ENCODE peak calls at places on chromosomes 2 and 18, in six cellular contexts. F is posterior vena cava; R is right cardiac atrium; J is GM04504; Z is Peyer's patch; O is stimulated activated CD8-positive, alpha-beta memory T cell treated with anti-CD3 and anti-CD28 coated beads, Interleukin-15, amount 100 ng/mL, for 48 hours. C is an unnamed sample.

GRCh38 chr2:72859831-72860262 is 27.4 kb upstream of the SPR start:
- DNase-seq in F (no peak), R (peak; percentile 63), J (no peak), Z (peak; percentile 87), O (peak; percentile 24), C (no peak)

GRCh38 chr2:240873805-240874714 is 5.4 kb downstream of the AGXT start:
- DNase-seq in F (peak; percentile 52), R (peak; percentile 45), J (no peak), Z (peak; percentile 77), O (no peak), C (no peak)

GRCh38 chr2:2779727-2780126 is 448.7 kb upstream of the MYT1L start:
- DNase-seq in F (no peak), R (no peak), J (no peak), Z (no peak), O (no peak), C (no peak)

GRCh38 chr18:78431606-78432005 is 548.0 kb upstream of the SALL3 start:
- DNase-seq in F (no peak), R (no peak), J (no peak), Z (no peak), O (no peak), C (no peak)

GRCh38 chr2:162435157-162435556 is 91.2 kb downstream of the GCA start:
- DNase-seq in F (no peak), R (no peak), J (no peak), Z (no peak), O (no peak), C (no peak)

GRCh38 chr2:36696533-36696932 is at the start of gene VIT:
- DNase-seq in F (no peak), R (no peak), J (no peak), Z (no peak), O (no peak), C (no peak)

GRCh38 chr2:58186501-58186900 is 54.6 kb downstream of the FANCL start:
- DNase-seq in F (no peak), R (no peak), J (no peak), Z (no peak), O (no peak), C (no peak)

GRCh38 chr2:136909777-136910176 is 144.4 kb downstream of the THSD7B start:
- DNase-seq in F (no peak), R (no peak), J (no peak), Z (no peak), O (no peak), C (no peak)

GRCh38 chr2:113133696-113134558 is 6.5 kb downstream of the IL1RN start:
- DNase-seq in F (no peak), R (no peak), J (no peak), Z (no peak), O (no peak), C (peak; percentile 48)

GRCh38 chr2:162556996-162557395 is 213.1 kb downstream of the GCA start:
- DNase-seq in F (no peak), R (no peak), J (no peak), Z (no peak), O (no peak), C (no peak)

GRCh38 chr2:34519659-34520058 is 920.6 kb upstream of the FAM98A start:
- DNase-seq in F (no peak), R (no peak), J (no peak), Z (no peak), O (no peak), C (no peak)